ENCODE peak calls at places on chromosomes 16 and 17, in seven cellular contexts. B is heart left ventricle, M is GM23248, L is small intestine, V is Peyer's patch, Q is thoracic aorta, U is cardiac muscle cell. I is an unnamed sample.
A peak's percentile ranks its signal among the peaks of the same experiment; 100 is the strongest.

GRCh38 chr16:3857189-3858013 is 23.1 kb downstream of the CREBBP start:
- DNase-seq in Q (no peak), M (peak; percentile 79), U (peak; percentile 89), V (no peak), L (no peak), B (no peak), I (peak; percentile 30)

GRCh38 chr17:56707312-56708219 is 114.1 kb downstream of the NOG start:
- DNase-seq in M (no peak), L (no peak), V (no peak), U (peak; percentile 17), B (no peak), Q (no peak), I (no peak)

GRCh38 chr17:83071966-83072562 is 7.3 kb upstream of the METRNL start:
- DNase-seq in U (no peak), Q (no peak), M (no peak), L (no peak), V (no peak), B (no peak), I (no peak)

GRCh38 chr16:30370444-30371247 is at the start of gene TBC1D10B:
- DNase-seq in Q (peak; percentile 97), V (peak; percentile 99), L (peak; percentile 100), U (peak; percentile 100), M (peak; percentile 99), B (peak; percentile 98), I (peak; percentile 99)

GRCh38 chr16:11094838-11095565 is 150.6 kb downstream of the CLEC16A start:
- DNase-seq in B (no peak), V (peak; percentile 35), U (no peak), L (no peak), M (no peak), Q (no peak), I (no peak)

GRCh38 chr16:66713076-66713475 is 16.5 kb upstream of the CMTM4 start:
- DNase-seq in V (no peak), L (no peak), B (no peak), Q (no peak), M (peak; percentile 19), U (no peak), I (no peak)

GRCh38 chr17:46026045-46026814 is 27.2 kb downstream of the STH start:
- DNase-seq in Q (no peak), M (no peak), L (no peak), U (no peak), V (peak; percentile 29), B (no peak), I (peak; percentile 17)

GRCh38 chr17:50593321-50593720 is 32.8 kb downstream of the CACNA1G start:
- DNase-seq in U (no peak), M (no peak), L (no peak), B (peak; percentile 34), V (no peak), Q (no peak), I (no peak)

GRCh38 chr17:19709841-19710240 is 6.5 kb downstream of the SLC47A2 start:
- DNase-seq in B (no peak), Q (no peak), M (no peak), V (no peak), U (no peak), L (no peak), I (no peak)

GRCh38 chr16:66913711-66914110 is 5.0 kb downstream of the CDH16 start:
- DNase-seq in Q (no peak), U (no peak), V (no peak), M (no peak), B (no peak), L (no peak), I (no peak)

DNA sequence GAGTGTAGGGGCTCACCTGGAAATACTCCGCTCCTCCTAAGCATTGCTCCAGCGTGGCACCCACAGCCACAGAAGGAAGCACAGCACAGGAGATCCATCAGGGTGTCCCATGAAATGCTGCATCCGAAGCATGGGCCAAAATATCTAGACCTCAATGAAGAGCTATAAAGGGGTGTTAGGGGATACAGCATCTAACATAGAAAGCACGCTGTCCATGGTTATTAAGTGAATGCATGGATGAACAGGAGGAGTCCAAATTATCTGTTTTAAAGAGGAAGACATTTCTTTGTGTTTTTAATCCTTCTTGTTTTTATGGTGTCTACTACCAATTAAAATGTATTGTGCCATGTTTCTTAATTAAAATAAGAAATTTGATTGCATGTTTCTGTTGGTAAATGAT is 21.6 kb upstream of the KRT20 start:
- DNase-seq in L (no peak), Q (no peak), V (no peak), M (no peak), U (no peak), B (no peak), I (no peak)
- H3K4me1 ChIP-seq in L (no peaks in the 10 kb centered on the region), Q (peaks cover 17% of the 10 kb centered on the region), V (no peaks in the 10 kb centered on the region), M (peaks cover 56% of the 10 kb centered on the region), U (peaks cover 1% of the 10 kb centered on the region), B (no peaks in the 10 kb centered on the region), I (peaks cover 25% of the 10 kb centered on the region)

GRCh38 chr16:85798283-85798776 is 1.0 kb downstream of the EMC8 start:
- DNase-seq in M (no peak), B (no peak), U (no peak), L (peak; percentile 15), Q (no peak), V (no peak), I (no peak)
- H3K4me1 ChIP-seq in M (peaks cover 13% of the 10 kb centered on the region), B (no peaks in the 10 kb centered on the region), U (peaks cover 7% of the 10 kb centered on the region), L (peaks cover 2% of the 10 kb centered on the region), Q (peaks cover 25% of the 10 kb centered on the region), V (peaks cover 18% of the 10 kb centered on the region), I (peaks cover 32% of the 10 kb centered on the region)

GRCh38 chr17:76811834-76812233 is 56.4 kb upstream of the MGAT5B start:
- DNase-seq in L (no peak), M (no peak), Q (no peak), B (no peak), U (no peak), V (no peak), I (no peak)

GRCh38 chr17:76812248-76812647 is 56.0 kb upstream of the MGAT5B start:
- DNase-seq in B (no peak), U (peak; percentile 30), L (no peak), M (no peak), V (no peak), Q (no peak), I (no peak)

GRCh38 chr17:76811028-76811427 is 57.2 kb upstream of the MGAT5B start:
- DNase-seq in L (no peak), M (no peak), Q (no peak), U (no peak), V (no peak), B (no peak), I (no peak)

GRCh38 chr17:76816590-76817135 is 51.5 kb upstream of the MGAT5B start:
- DNase-seq in L (peak; percentile 20), V (peak; percentile 20), M (peak; percentile 71), Q (no peak), U (peak; percentile 70), B (no peak), I (peak; percentile 31)

GRCh38 chr17:76812968-76813367 is 55.2 kb upstream of the MGAT5B start:
- DNase-seq in Q (no peak), L (no peak), B (no peak), U (no peak), M (no peak), V (no peak), I (no peak)
- H3K4me1 ChIP-seq in Q (no peaks in the 10 kb centered on the region), L (no peaks in the 10 kb centered on the region), B (no peaks in the 10 kb centered on the region), U (no peaks in the 10 kb centered on the region), M (no peaks in the 10 kb centered on the region), V (no peaks in the 10 kb centered on the region), I (no peaks in the 10 kb centered on the region)

GRCh38 chr17:76992911-76993310 is 124.7 kb downstream of the MGAT5B start:
- DNase-seq in B (no peak), V (no peak), U (no peak), L (no peak), Q (no peak), M (no peak), I (no peak)
- H3K4me1 ChIP-seq in B (no peaks in the 10 kb centered on the region), V (no peaks in the 10 kb centered on the region), U (no peaks in the 10 kb centered on the region), L (no peaks in the 10 kb centered on the region), Q (no peaks in the 10 kb centered on the region), M (no peaks in the 10 kb centered on the region), I (no peaks in the 10 kb centered on the region)

GRCh38 chr17:78715000-78715771 is 66.9 kb downstream of the CYTH1 start:
- DNase-seq in L (no peak), U (no peak), B (no peak), Q (no peak), V (no peak), M (peak; percentile 27), I (no peak)
- H3K4me1 ChIP-seq in L (peaks cover 2% of the 10 kb centered on the region), U (peaks cover 11% of the 10 kb centered on the region), B (peaks cover 6% of the 10 kb centered on the region), Q (peaks cover 27% of the 10 kb centered on the region), V (peaks cover 50% of the 10 kb centered on the region), M (peaks cover 30% of the 10 kb centered on the region), I (peaks cover 50% of the 10 kb centered on the region)

I was measured in transverse colon.